ENCODE peak calls at places on chromosomes 5 and 9, in seven cellular contexts. One of them, this sample, is unnamed.

GRCh38 chr5:132100672-132101261 is 27.2 kb downstream of the CSF2 start:
- DNase-seq in WERI-Rb-1: no peak
- DNase-seq in amniotic stem cell: no peak
- DNase-seq in cardiac muscle cell: no peak
- DNase-seq in activated CD4-positive, alpha-beta T cell treated with anti-CD3 and anti-CD28 coated beads, Interleukin-2, amount 50 U/mL, for 1 hour: no peak
- DNase-seq in Right ventricle myocardium inferior: no peak
- DNase-seq in OCI-LY7: peak; percentile 50
- DNase-seq in this sample: peak; percentile 26

GRCh38 chr5:160092960-160093701 is 26.1 kb downstream of the PWWP2A start:
- DNase-seq in WERI-Rb-1: no peak
- DNase-seq in amniotic stem cell: no peak
- DNase-seq in cardiac muscle cell: no peak
- DNase-seq in activated CD4-positive, alpha-beta T cell treated with anti-CD3 and anti-CD28 coated beads, Interleukin-2, amount 50 U/mL, for 1 hour: no peak
- DNase-seq in Right ventricle myocardium inferior: no peak
- DNase-seq in OCI-LY7: no peak
- DNase-seq in this sample: no peak

GRCh38 chr5:15510092-15510491 is 10.1 kb downstream of the FBXL7 start:
- DNase-seq in WERI-Rb-1: no peak
- DNase-seq in amniotic stem cell: peak; percentile 6
- DNase-seq in cardiac muscle cell: no peak
- DNase-seq in activated CD4-positive, alpha-beta T cell treated with anti-CD3 and anti-CD28 coated beads, Interleukin-2, amount 50 U/mL, for 1 hour: no peak
- DNase-seq in Right ventricle myocardium inferior: no peak
- DNase-seq in OCI-LY7: no peak
- DNase-seq in this sample: no peak

GRCh38 chr5:138981131-138981530 is 106.0 kb upstream of the LRRTM2 start:
- DNase-seq in WERI-Rb-1: no peak
- DNase-seq in amniotic stem cell: no peak
- DNase-seq in cardiac muscle cell: no peak
- DNase-seq in activated CD4-positive, alpha-beta T cell treated with anti-CD3 and anti-CD28 coated beads, Interleukin-2, amount 50 U/mL, for 1 hour: no peak
- DNase-seq in Right ventricle myocardium inferior: no peak
- DNase-seq in OCI-LY7: no peak
- DNase-seq in this sample: no peak

GRCh38 chr9:131320031-131320685 is 30.6 kb downstream of the PLPP7 start:
- DNase-seq in WERI-Rb-1: peak; percentile 81
- DNase-seq in amniotic stem cell: no peak
- DNase-seq in cardiac muscle cell: no peak
- DNase-seq in activated CD4-positive, alpha-beta T cell treated with anti-CD3 and anti-CD28 coated beads, Interleukin-2, amount 50 U/mL, for 1 hour: no peak
- DNase-seq in Right ventricle myocardium inferior: peak; percentile 88
- DNase-seq in OCI-LY7: no peak
- DNase-seq in this sample: no peak

GRCh38 chr5:133938932-133939331 is 29.5 kb downstream of the C5orf15 start:
- DNase-seq in WERI-Rb-1: no peak
- DNase-seq in amniotic stem cell: no peak
- DNase-seq in cardiac muscle cell: no peak
- DNase-seq in activated CD4-positive, alpha-beta T cell treated with anti-CD3 and anti-CD28 coated beads, Interleukin-2, amount 50 U/mL, for 1 hour: no peak
- DNase-seq in Right ventricle myocardium inferior: no peak
- DNase-seq in OCI-LY7: peak; percentile 86
- DNase-seq in this sample: no peak

GRCh38 chr9:127215266-127216209 is 49.0 kb upstream of the GARNL3 start:
- DNase-seq in WERI-Rb-1: no peak
- DNase-seq in amniotic stem cell: no peak
- DNase-seq in cardiac muscle cell: no peak
- DNase-seq in activated CD4-positive, alpha-beta T cell treated with anti-CD3 and anti-CD28 coated beads, Interleukin-2, amount 50 U/mL, for 1 hour: no peak
- DNase-seq in Right ventricle myocardium inferior: peak; percentile 45
- DNase-seq in OCI-LY7: no peak
- DNase-seq in this sample: no peak

GRCh38 chr9:72443855-72444254 is 77.6 kb upstream of the TMC1 start:
- DNase-seq in WERI-Rb-1: no peak
- DNase-seq in amniotic stem cell: no peak
- DNase-seq in cardiac muscle cell: no peak
- DNase-seq in activated CD4-positive, alpha-beta T cell treated with anti-CD3 and anti-CD28 coated beads, Interleukin-2, amount 50 U/mL, for 1 hour: no peak
- DNase-seq in Right ventricle myocardium inferior: no peak
- DNase-seq in OCI-LY7: no peak
- DNase-seq in this sample: no peak

GRCh38 chr5:116600876-116601275 is 26.3 kb upstream of the SEMA6A start:
- DNase-seq in WERI-Rb-1: no peak
- DNase-seq in amniotic stem cell: no peak
- DNase-seq in cardiac muscle cell: no peak
- DNase-seq in activated CD4-positive, alpha-beta T cell treated with anti-CD3 and anti-CD28 coated beads, Interleukin-2, amount 50 U/mL, for 1 hour: no peak
- DNase-seq in Right ventricle myocardium inferior: no peak
- DNase-seq in OCI-LY7: no peak
- DNase-seq in this sample: no peak

GRCh38 chr5:151592855-151593408 is 1.8 kb upstream of the FAT2 start:
- DNase-seq in WERI-Rb-1: no peak
- DNase-seq in amniotic stem cell: no peak
- DNase-seq in cardiac muscle cell: no peak
- DNase-seq in activated CD4-positive, alpha-beta T cell treated with anti-CD3 and anti-CD28 coated beads, Interleukin-2, amount 50 U/mL, for 1 hour: no peak
- DNase-seq in Right ventricle myocardium inferior: no peak
- DNase-seq in OCI-LY7: no peak
- DNase-seq in this sample: no peak

GRCh38 chr9:124503713-124504529 is 3.3 kb downstream of the NR5A1 start:
- DNase-seq in WERI-Rb-1: no peak
- DNase-seq in amniotic stem cell: no peak
- DNase-seq in cardiac muscle cell: no peak
- DNase-seq in activated CD4-positive, alpha-beta T cell treated with anti-CD3 and anti-CD28 coated beads, Interleukin-2, amount 50 U/mL, for 1 hour: no peak
- DNase-seq in Right ventricle myocardium inferior: peak; percentile 40
- DNase-seq in OCI-LY7: no peak
- DNase-seq in this sample: no peak

GRCh38 chr5:140358738-140359310 is 1.2 kb upstream of the SLC4A9 start:
- DNase-seq in WERI-Rb-1: peak; percentile 48
- DNase-seq in amniotic stem cell: peak; percentile 27
- DNase-seq in cardiac muscle cell: peak; percentile 51
- DNase-seq in activated CD4-positive, alpha-beta T cell treated with anti-CD3 and anti-CD28 coated beads, Interleukin-2, amount 50 U/mL, for 1 hour: no peak
- DNase-seq in Right ventricle myocardium inferior: no peak
- DNase-seq in OCI-LY7: no peak
- DNase-seq in this sample: no peak

GRCh38 chr5:140041099-140041491 is 2.0 kb downstream of the NRG2 start:
- DNase-seq in WERI-Rb-1: no peak
- DNase-seq in amniotic stem cell: no peak
- DNase-seq in cardiac muscle cell: no peak
- DNase-seq in activated CD4-positive, alpha-beta T cell treated with anti-CD3 and anti-CD28 coated beads, Interleukin-2, amount 50 U/mL, for 1 hour: no peak
- DNase-seq in Right ventricle myocardium inferior: no peak
- DNase-seq in OCI-LY7: no peak
- DNase-seq in this sample: no peak

GRCh38 chr5:38447786-38448185 is 108.7 kb downstream of the LIFR start:
- DNase-seq in WERI-Rb-1: no peak
- DNase-seq in amniotic stem cell: no peak
- DNase-seq in cardiac muscle cell: no peak
- DNase-seq in activated CD4-positive, alpha-beta T cell treated with anti-CD3 and anti-CD28 coated beads, Interleukin-2, amount 50 U/mL, for 1 hour: no peak
- DNase-seq in Right ventricle myocardium inferior: no peak
- DNase-seq in OCI-LY7: no peak
- DNase-seq in this sample: no peak

GRCh38 chr9:126925876-126926275 is 11.3 kb downstream of the RALGPS1 start:
- DNase-seq in WERI-Rb-1: peak; percentile 26
- DNase-seq in amniotic stem cell: no peak
- DNase-seq in cardiac muscle cell: no peak
- DNase-seq in activated CD4-positive, alpha-beta T cell treated with anti-CD3 and anti-CD28 coated beads, Interleukin-2, amount 50 U/mL, for 1 hour: no peak
- DNase-seq in Right ventricle myocardium inferior: no peak
- DNase-seq in OCI-LY7: no peak
- DNase-seq in this sample: no peak

GRCh38 chr9:133349965-133350624 is 2.1 kb downstream of the RPL7A start:
- DNase-seq in WERI-Rb-1: no peak
- DNase-seq in amniotic stem cell: no peak
- DNase-seq in cardiac muscle cell: no peak
- DNase-seq in activated CD4-positive, alpha-beta T cell treated with anti-CD3 and anti-CD28 coated beads, Interleukin-2, amount 50 U/mL, for 1 hour: no peak
- DNase-seq in Right ventricle myocardium inferior: no peak
- DNase-seq in OCI-LY7: no peak
- DNase-seq in this sample: no peak

GRCh38 chr5:82674718-82675117 is 396.6 kb upstream of the RPS23 start:
- DNase-seq in WERI-Rb-1: no peak
- DNase-seq in amniotic stem cell: no peak
- DNase-seq in cardiac muscle cell: no peak
- DNase-seq in activated CD4-positive, alpha-beta T cell treated with anti-CD3 and anti-CD28 coated beads, Interleukin-2, amount 50 U/mL, for 1 hour: no peak
- DNase-seq in Right ventricle myocardium inferior: no peak
- DNase-seq in OCI-LY7: no peak
- DNase-seq in this sample: no peak

GRCh38 chr9:31418419-31418818 is 966.0 kb upstream of the ACO1 start:
- DNase-seq in WERI-Rb-1: no peak
- DNase-seq in amniotic stem cell: no peak
- DNase-seq in cardiac muscle cell: no peak
- DNase-seq in activated CD4-positive, alpha-beta T cell treated with anti-CD3 and anti-CD28 coated beads, Interleukin-2, amount 50 U/mL, for 1 hour: no peak
- DNase-seq in Right ventricle myocardium inferior: no peak
- DNase-seq in OCI-LY7: no peak
- DNase-seq in this sample: no peak

GRCh38 chr5:144971067-144971850 is 800.6 kb downstream of the KCTD16 start:
- DNase-seq in WERI-Rb-1: no peak
- DNase-seq in amniotic stem cell: no peak
- DNase-seq in cardiac muscle cell: no peak
- DNase-seq in activated CD4-positive, alpha-beta T cell treated with anti-CD3 and anti-CD28 coated beads, Interleukin-2, amount 50 U/mL, for 1 hour: no peak
- DNase-seq in Right ventricle myocardium inferior: no peak
- DNase-seq in OCI-LY7: no peak
- DNase-seq in this sample: no peak

GRCh38 chr5:74497706-74498105 is 142.8 kb downstream of the ENC1 start:
- DNase-seq in WERI-Rb-1: no peak
- DNase-seq in amniotic stem cell: no peak
- DNase-seq in cardiac muscle cell: no peak
- DNase-seq in activated CD4-positive, alpha-beta T cell treated with anti-CD3 and anti-CD28 coated beads, Interleukin-2, amount 50 U/mL, for 1 hour: no peak
- DNase-seq in Right ventricle myocardium inferior: no peak
- DNase-seq in OCI-LY7: no peak
- DNase-seq in this sample: no peak

GRCh38 chr9:69809304-69809863 is 11.2 kb upstream of the CFAP95 start:
- DNase-seq in WERI-Rb-1: peak; percentile 31
- DNase-seq in amniotic stem cell: peak; percentile 10
- DNase-seq in cardiac muscle cell: no peak
- DNase-seq in activated CD4-positive, alpha-beta T cell treated with anti-CD3 and anti-CD28 coated beads, Interleukin-2, amount 50 U/mL, for 1 hour: no peak
- DNase-seq in Right ventricle myocardium inferior: no peak
- DNase-seq in OCI-LY7: peak; percentile 21
- DNase-seq in this sample: peak; percentile 74

GRCh38 chr5:7592910-7593309 is 197.0 kb downstream of the ADCY2 start:
- DNase-seq in WERI-Rb-1: peak; percentile 53
- DNase-seq in amniotic stem cell: no peak
- DNase-seq in cardiac muscle cell: peak; percentile 27
- DNase-seq in activated CD4-positive, alpha-beta T cell treated with anti-CD3 and anti-CD28 coated beads, Interleukin-2, amount 50 U/mL, for 1 hour: no peak
- DNase-seq in Right ventricle myocardium inferior: no peak
- DNase-seq in OCI-LY7: no peak
- DNase-seq in this sample: no peak

GRCh38 chr5:171242521-171242920 is 66.5 kb upstream of the TLX3 start:
- DNase-seq in WERI-Rb-1: no peak
- DNase-seq in amniotic stem cell: no peak
- DNase-seq in cardiac muscle cell: no peak
- DNase-seq in activated CD4-positive, alpha-beta T cell treated with anti-CD3 and anti-CD28 coated beads, Interleukin-2, amount 50 U/mL, for 1 hour: no peak
- DNase-seq in Right ventricle myocardium inferior: no peak
- DNase-seq in OCI-LY7: no peak
- DNase-seq in this sample: no peak

This sample was measured in CD4-positive, CD25-positive, alpha-beta regulatory T cell.